ENCODE peak calls at places on chromosomes 11 and 22, in four cellular contexts. N is coronary artery, L is heart right ventricle, A is upper lobe of right lung. X is an unnamed sample.

GRCh38 chr11:86983071-86983488 is 27.9 kb upstream of the FZD4 start:
- DNase-seq in A (peak), L (peak), N (no peak), X (peak)

GRCh38 chr11:32858731-32859130 is 29.0 kb downstream of the PRRG4 start:
- DNase-seq in L (no peak), N (no peak), A (no peak), X (no peak)

GRCh38 chr11:69674267-69674885 is 777 bp downstream of the LTO1 start:
- DNase-seq in A (peak), N (no peak), L (peak), X (no peak)

GRCh38 chr11:33151411-33151810 is 9.9 kb downstream of the CSTF3 start:
- DNase-seq in L (no peak), A (no peak), N (no peak), X (no peak)

GRCh38 chr11:5291207-5291838 is 10.4 kb downstream of the OR51B4 start:
- DNase-seq in L (no peak), N (no peak), A (no peak), X (no peak)

GRCh38 chr22:19824197-19825015 is 30.3 kb downstream of the GNB1L start:
- DNase-seq in L (no peak), A (peak), N (no peak), X (no peak)

GRCh38 chr11:112004389-112004788 is 20.8 kb upstream of the DLAT start:
- DNase-seq in N (no peak), L (no peak), A (no peak), X (no peak)

GRCh38 chr11:128304666-128305485 is 282.5 kb downstream of the ETS1 start:
- DNase-seq in A (no peak), N (no peak), L (no peak), X (no peak)

GRCh38 chr11:76266269-76266668 is 60.0 kb upstream of the WNT11 start:
- DNase-seq in N (no peak), A (no peak), L (no peak), X (no peak)

GRCh38 chr11:17686185-17686980 is 33.0 kb upstream of the MYOD1 start:
- DNase-seq in L (no peak), A (no peak), N (no peak), X (no peak)

GRCh38 chr11:100863080-100863581 is 176.0 kb downstream of the ARHGAP42 start:
- DNase-seq in N (no peak), A (no peak), L (no peak), X (no peak)

GRCh38 chr11:33751878-33752277 is 15.7 kb upstream of the CD59 start:
- DNase-seq in A (no peak), N (no peak), L (no peak), X (no peak)

GRCh38 chr11:36002796-36003195 is 58.9 kb downstream of the LDLRAD3 start:
- DNase-seq in L (no peak), N (no peak), A (no peak), X (no peak)

GRCh38 chr11:69268911-69269310 is 25.0 kb upstream of the MYEOV start:
- DNase-seq in L (no peak), N (no peak), A (peak), X (no peak)

GRCh38 chr11:119752946-119753345 is 23.9 kb upstream of the NECTIN1 start:
- DNase-seq in N (no peak), A (peak), L (no peak), X (no peak)

GRCh38 chr11:108887436-108888238 is 222.8 kb downstream of the DDX10 start:
- DNase-seq in A (no peak), N (no peak), L (no peak), X (no peak)

GRCh38 chr22:17910561-17911311 is 113.6 kb downstream of the MICAL3 start:
- DNase-seq in A (no peak), L (peak), N (peak), X (no peak)

GRCh38 chr22:31734512-31734911 is 15.4 kb downstream of the PRR14L start:
- DNase-seq in A (no peak), N (no peak), L (no peak), X (no peak)

GRCh38 chr11:100151944-100152343 is 535.1 kb upstream of the ARHGAP42 start:
- DNase-seq in L (no peak), A (no peak), N (no peak), X (no peak)

GRCh38 chr22:39459681-39460080 is 2.9 kb downstream of the MGAT3 start:
- DNase-seq in A (no peak), L (no peak), N (no peak), X (no peak)

GRCh38 chr22:33917744-33918406 is 2.4 kb downstream of the LARGE1 start:
- DNase-seq in N (no peak), L (no peak), A (no peak), X (no peak)
- TF ChIP-seq CTCF in N (no peak), L (peak), A (no peak), X (no peak)

GRCh38 chr11:980438-981365 is 55.0 kb downstream of the AP2A2 start:
- DNase-seq in N (no peak), L (no peak), A (no peak), X (no peak)
- TF ChIP-seq CTCF in N (no peak), L (no peak), A (no peak), X (no peak)

GRCh38 chr11:28581286-28582242 is 473.4 kb downstream of the METTL15 start:
- DNase-seq in N (no peak), L (no peak), A (no peak), X (no peak)
- TF ChIP-seq CTCF in N (no peak), L (no peak), A (no peak), X (no peak)

GRCh38 chr11:8090756-8091155 is 9.7 kb downstream of the TUB start:
- DNase-seq in L (no peak), A (no peak), N (no peak), X (no peak)
- TF ChIP-seq CTCF in L (peak), A (peak), N (peak), X (peak)

GRCh38 chr11:123168236-123168635 is 26.8 kb downstream of the CLMP start:
- DNase-seq in L (no peak), N (no peak), A (no peak), X (no peak)

GRCh38 chr11:123168955-123169484 is 26.0 kb downstream of the CLMP start:
- DNase-seq in L (no peak), A (no peak), N (no peak), X (no peak)

GRCh38 chr11:123163621-123164020 is 31.4 kb downstream of the CLMP start:
- DNase-seq in L (no peak), N (no peak), A (no peak), X (no peak)

GRCh38 chr11:123164732-123165450 is 30.2 kb downstream of the CLMP start:
- DNase-seq in L (no peak), A (no peak), N (no peak), X (no peak)

GRCh38 chr11:123166095-123166559 is 28.9 kb downstream of the CLMP start:
- DNase-seq in L (peak), A (peak), N (no peak), X (no peak)
- TF ChIP-seq CTCF in L (peak), A (peak), N (no peak), X (peak)

DNA sequence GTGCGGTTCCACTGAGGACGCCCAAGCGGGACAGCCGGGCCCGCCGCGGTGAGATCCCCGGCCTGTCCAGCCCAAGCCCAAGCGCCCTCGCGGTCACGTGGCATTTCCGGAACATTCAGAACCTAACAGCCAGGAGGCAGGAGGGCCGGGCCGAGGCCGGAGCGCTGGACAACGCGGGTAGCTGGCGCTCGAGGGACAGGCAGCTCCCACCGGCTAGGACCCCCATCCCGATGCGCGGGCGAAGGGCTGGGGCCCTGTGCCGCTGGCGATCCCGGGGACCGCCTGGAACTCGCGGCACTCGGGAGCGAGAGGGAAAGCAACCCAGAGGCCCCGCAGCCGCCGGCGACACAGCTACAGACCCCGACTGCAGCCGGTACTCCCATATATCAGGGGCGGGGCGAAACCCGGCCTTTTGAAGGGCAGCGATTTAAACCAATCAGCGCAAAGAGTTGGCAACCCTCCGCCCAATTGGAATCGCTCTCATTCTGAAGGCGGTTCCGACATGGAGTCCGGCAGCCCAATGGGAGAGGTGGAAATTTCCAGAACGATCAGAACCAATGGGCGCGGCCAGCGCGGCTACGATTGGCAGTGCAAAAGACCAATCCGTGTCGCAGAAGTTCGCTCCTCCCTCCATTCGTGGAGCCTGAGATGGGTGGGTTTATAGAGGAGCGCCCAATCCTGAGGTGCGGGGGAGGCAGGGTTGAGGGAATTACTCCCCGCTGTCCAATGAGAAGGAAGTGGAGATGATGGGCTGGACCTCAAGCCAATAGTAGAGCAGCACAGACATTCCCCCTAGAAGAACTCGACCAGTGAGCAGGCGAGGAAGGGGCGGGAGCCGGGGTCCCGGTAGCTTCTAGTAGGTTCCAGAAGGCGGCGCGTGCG is at the start of gene STIP1:
- DNase-seq in L (peak), N (peak), A (peak), X (peak)
- TF ChIP-seq CTCF in L (peak), N (no peak), A (peak), X (peak)

GRCh38 chr11:61652135-61652534 is 28.1 kb upstream of the DAGLA start:
- DNase-seq in N (no peak), L (no peak), A (no peak), X (no peak)

GRCh38 chr11:61654397-61654829 is 25.8 kb upstream of the DAGLA start:
- DNase-seq in L (peak), A (no peak), N (no peak), X (no peak)

GRCh38 chr11:61659413-61660196 is 20.6 kb upstream of the DAGLA start:
- DNase-seq in A (no peak), N (no peak), L (no peak), X (no peak)

GRCh38 chr11:61656347-61657077 is 23.7 kb upstream of the DAGLA start:
- DNase-seq in L (no peak), N (no peak), A (no peak), X (no peak)

DNA sequence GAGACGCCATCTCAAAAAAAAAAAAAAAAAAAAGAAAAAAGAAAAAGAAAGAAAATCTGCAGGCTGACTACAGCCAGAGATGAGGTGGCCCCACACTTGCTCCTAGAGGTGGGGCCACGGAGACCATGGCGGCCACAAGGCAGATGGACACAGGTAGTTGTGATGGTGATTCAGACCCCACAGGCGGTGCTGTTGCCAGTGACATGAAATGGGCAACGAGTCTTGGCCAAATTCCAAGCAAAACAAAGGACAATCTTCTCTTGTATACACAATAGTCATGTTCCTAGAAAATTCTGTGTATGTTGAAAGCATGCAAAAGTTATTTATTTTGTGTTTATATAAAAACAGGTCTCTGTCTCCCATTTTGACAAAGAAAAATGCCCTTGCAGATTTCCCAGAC is 22.6 kb upstream of the DAGLA start:
- DNase-seq in N (no peak), L (no peak), A (no peak), X (no peak)
- TF ChIP-seq CTCF in N (no peak), L (no peak), A (no peak), X (no peak)

GRCh38 chr11:31796523-31797226 is 14.4 kb downstream of the PAX6 start:
- DNase-seq in L (no peak), N (no peak), A (no peak), X (no peak)

GRCh38 chr11:31799036-31799793 is 11.9 kb downstream of the PAX6 start:
- DNase-seq in A (no peak), N (no peak), L (no peak), X (no peak)

GRCh38 chr11:31799794-31800397 is 11.2 kb downstream of the PAX6 start:
- DNase-seq in N (no peak), A (no peak), L (no peak), X (no peak)

GRCh38 chr11:31797227-31798056 is 13.7 kb downstream of the PAX6 start:
- DNase-seq in N (no peak), A (no peak), L (no peak), X (no peak)

GRCh38 chr11:31798057-31799035 is 12.8 kb downstream of the PAX6 start:
- DNase-seq in L (no peak), N (no peak), A (no peak), X (no peak)
- TF ChIP-seq CTCF in L (peak), N (no peak), A (no peak), X (peak)

GRCh38 chr11:72102946-72103753 is at the start of gene LAMTOR1:
- DNase-seq in A (peak), L (peak), N (peak), X (peak)
- TF ChIP-seq CTCF in A (peak), L (peak), N (no peak), X (no peak)

DNA sequence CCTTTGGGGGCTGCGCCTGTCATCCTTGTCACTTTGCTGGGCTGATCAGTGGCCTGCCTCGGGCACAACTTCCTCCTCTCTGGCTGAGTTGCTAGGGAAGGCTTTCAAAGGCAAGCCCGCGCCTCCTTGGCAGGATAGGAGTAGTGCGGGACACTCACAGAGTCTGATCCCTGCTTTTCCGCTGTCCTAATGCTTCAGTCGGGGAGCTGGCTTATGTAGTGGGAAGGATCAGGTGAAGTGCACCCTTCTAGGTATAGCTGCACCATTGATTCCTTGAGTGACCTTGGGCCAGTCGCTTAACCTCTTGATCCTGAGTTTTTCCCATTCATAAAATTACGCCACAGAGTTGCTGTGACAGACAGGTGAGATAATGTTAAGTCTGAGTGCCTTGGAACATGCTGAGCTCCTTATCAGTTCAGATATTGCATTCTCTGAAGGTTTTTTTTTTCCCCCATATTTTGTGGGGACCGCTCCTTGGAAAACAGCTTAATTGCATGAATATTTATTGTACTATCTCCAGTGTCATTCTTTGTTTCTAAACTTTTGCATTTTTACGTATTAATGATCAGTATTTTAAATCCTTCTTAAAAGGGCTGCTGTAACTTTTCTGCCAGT is 943 bp downstream of the IPO7 start:
- DNase-seq in L (no peak), N (no peak), A (no peak), X (no peak)
- TF ChIP-seq CTCF in L (no peak), N (no peak), A (peak), X (peak)